ENCODE peak calls at places on chromosomes 1 and 21, in four cellular contexts. One of them, this sample, is unnamed.
A peak's percentile ranks its signal among the peaks of the same experiment; 100 is the strongest.

GRCh38 chr1:6459850-6460265 is 6.1 kb downstream of the TNFRSF25 start:
- DNase-seq in fibroblast of mammary gland: no peak
- DNase-seq in AG04450: no peak
- DNase-seq in left ventricle myocardium inferior: no peak
- DNase-seq in this sample: no peak

GRCh38 chr1:117038236-117038635 is 21.9 kb upstream of the TTF2 start:
- DNase-seq in AG04450: no peak
- DNase-seq in fibroblast of mammary gland: no peak
- DNase-seq in left ventricle myocardium inferior: no peak
- DNase-seq in this sample: no peak

GRCh38 chr1:119870917-119871486 is 25.3 kb downstream of the ADAM30 start:
- DNase-seq in AG04450: peak; percentile 50
- DNase-seq in fibroblast of mammary gland: peak; percentile 81
- DNase-seq in left ventricle myocardium inferior: peak; percentile 75
- DNase-seq in this sample: no peak

GRCh38 chr1:65467536-65467935 is 47.1 kb downstream of the LEPR start:
- DNase-seq in AG04450: no peak
- DNase-seq in fibroblast of mammary gland: no peak
- DNase-seq in left ventricle myocardium inferior: no peak
- DNase-seq in this sample: no peak

GRCh38 chr1:58465825-58466617 is 80.5 kb downstream of the OMA1 start:
- DNase-seq in AG04450: no peak
- DNase-seq in fibroblast of mammary gland: no peak
- DNase-seq in left ventricle myocardium inferior: no peak
- DNase-seq in this sample: no peak

GRCh38 chr1:25675729-25676476 is 59.3 kb downstream of the MAN1C1 start:
- DNase-seq in left ventricle myocardium inferior: no peak
- DNase-seq in AG04450: no peak
- DNase-seq in fibroblast of mammary gland: no peak
- DNase-seq in this sample: no peak

GRCh38 chr1:58116284-58116683 is 430.2 kb downstream of the OMA1 start:
- DNase-seq in left ventricle myocardium inferior: no peak
- DNase-seq in AG04450: no peak
- DNase-seq in fibroblast of mammary gland: no peak
- DNase-seq in this sample: no peak

GRCh38 chr1:240122639-240123604 is 31.2 kb downstream of the FMN2 start:
- DNase-seq in left ventricle myocardium inferior: no peak
- DNase-seq in fibroblast of mammary gland: no peak
- DNase-seq in AG04450: no peak
- DNase-seq in this sample: no peak

GRCh38 chr1:187267745-187268277 is 439.1 kb downstream of the PLA2G4A start:
- DNase-seq in left ventricle myocardium inferior: no peak
- DNase-seq in AG04450: no peak
- DNase-seq in fibroblast of mammary gland: no peak
- DNase-seq in this sample: no peak

GRCh38 chr1:180165096-180165495 is 10.4 kb downstream of the QSOX1 start:
- DNase-seq in left ventricle myocardium inferior: no peak
- DNase-seq in AG04450: no peak
- DNase-seq in fibroblast of mammary gland: no peak
- DNase-seq in this sample: no peak

GRCh38 chr1:91817506-91817905 is 68.4 kb downstream of the TGFBR3 start:
- DNase-seq in fibroblast of mammary gland: no peak
- DNase-seq in AG04450: no peak
- DNase-seq in left ventricle myocardium inferior: no peak
- DNase-seq in this sample: no peak

GRCh38 chr1:212207118-212207517 is 78.1 kb upstream of the PPP2R5A start:
- DNase-seq in fibroblast of mammary gland: no peak
- DNase-seq in AG04450: no peak
- DNase-seq in left ventricle myocardium inferior: no peak
- DNase-seq in this sample: no peak

GRCh38 chr1:153652795-153653507 is 5.6 kb upstream of the SNAPIN start:
- DNase-seq in left ventricle myocardium inferior: no peak
- DNase-seq in AG04450: no peak
- DNase-seq in fibroblast of mammary gland: peak; percentile 53
- DNase-seq in this sample: no peak

GRCh38 chr1:193794239-193794638 is 607.8 kb upstream of the B3GALT2 start:
- DNase-seq in fibroblast of mammary gland: no peak
- DNase-seq in left ventricle myocardium inferior: no peak
- DNase-seq in AG04450: no peak
- DNase-seq in this sample: no peak

GRCh38 chr1:11615109-11615508 is 39.1 kb downstream of the FBXO2 start:
- DNase-seq in left ventricle myocardium inferior: no peak
- DNase-seq in fibroblast of mammary gland: no peak
- DNase-seq in AG04450: no peak
- DNase-seq in this sample: no peak

GRCh38 chr21:36210779-36211659 is 54.4 kb downstream of the DOP1B start:
- DNase-seq in AG04450: no peak
- DNase-seq in left ventricle myocardium inferior: no peak
- DNase-seq in fibroblast of mammary gland: no peak
- DNase-seq in this sample: no peak

GRCh38 chr1:194447635-194448034 is 1261.2 kb upstream of the B3GALT2 start:
- DNase-seq in left ventricle myocardium inferior: no peak
- DNase-seq in fibroblast of mammary gland: no peak
- DNase-seq in AG04450: peak; percentile 8
- DNase-seq in this sample: peak; percentile 1

GRCh38 chr1:154191990-154192450 is at the start of gene TPM3:
- DNase-seq in fibroblast of mammary gland: no peak
- DNase-seq in left ventricle myocardium inferior: no peak
- DNase-seq in AG04450: no peak
- DNase-seq in this sample: no peak

GRCh38 chr1:19645544-19646252 is 1.6 kb downstream of the NBL1 start:
- DNase-seq in fibroblast of mammary gland: peak; percentile 38
- DNase-seq in AG04450: no peak
- DNase-seq in left ventricle myocardium inferior: no peak
- DNase-seq in this sample: no peak

GRCh38 chr1:246497331-246497915 is 9.7 kb downstream of the SMYD3 start:
- DNase-seq in AG04450: peak; percentile 39
- DNase-seq in fibroblast of mammary gland: peak; percentile 83
- DNase-seq in left ventricle myocardium inferior: no peak
- DNase-seq in this sample: peak; percentile 25

GRCh38 chr1:109113787-109114568 is at the start of gene ELAPOR1:
- DNase-seq in fibroblast of mammary gland: no peak
- DNase-seq in AG04450: no peak
- DNase-seq in left ventricle myocardium inferior: peak; percentile 33
- DNase-seq in this sample: no peak

GRCh38 chr1:56284933-56285332 is 294.4 kb downstream of the PLPP3 start:
- DNase-seq in fibroblast of mammary gland: peak; percentile 87
- DNase-seq in left ventricle myocardium inferior: no peak
- DNase-seq in AG04450: peak; percentile 32
- DNase-seq in this sample: peak; percentile 28

GRCh38 chr1:7444362-7444761 is 326.7 kb upstream of the VAMP3 start:
- DNase-seq in AG04450: no peak
- DNase-seq in fibroblast of mammary gland: no peak
- DNase-seq in left ventricle myocardium inferior: no peak
- DNase-seq in this sample: no peak

GRCh38 chr1:93617670-93618488 is 63.8 kb downstream of the BCAR3 start:
- DNase-seq in AG04450: no peak
- DNase-seq in fibroblast of mammary gland: no peak
- DNase-seq in left ventricle myocardium inferior: no peak
- DNase-seq in this sample: no peak

GRCh38 chr1:229637746-229638145 is 11.7 kb downstream of the URB2 start:
- DNase-seq in AG04450: no peak
- DNase-seq in fibroblast of mammary gland: no peak
- DNase-seq in left ventricle myocardium inferior: no peak
- DNase-seq in this sample: no peak

GRCh38 chr1:214666674-214667073 is 63.7 kb downstream of the CENPF start:
- DNase-seq in left ventricle myocardium inferior: no peak
- DNase-seq in AG04450: no peak
- DNase-seq in fibroblast of mammary gland: no peak
- DNase-seq in this sample: no peak

GRCh38 chr1:56064705-56065104 is 514.7 kb downstream of the PLPP3 start:
- DNase-seq in left ventricle myocardium inferior: no peak
- DNase-seq in AG04450: no peak
- DNase-seq in fibroblast of mammary gland: peak; percentile 58
- DNase-seq in this sample: no peak

GRCh38 chr1:234554478-234555311 is 55.3 kb downstream of the IRF2BP2 start:
- DNase-seq in AG04450: no peak
- DNase-seq in fibroblast of mammary gland: no peak
- DNase-seq in left ventricle myocardium inferior: no peak
- DNase-seq in this sample: no peak

GRCh38 chr1:7747605-7748004 is 23.5 kb upstream of the VAMP3 start:
- DNase-seq in fibroblast of mammary gland: no peak
- DNase-seq in left ventricle myocardium inferior: no peak
- DNase-seq in AG04450: no peak
- DNase-seq in this sample: no peak

GRCh38 chr1:42950146-42950480 is 8.6 kb downstream of the SLC2A1 start:
- DNase-seq in fibroblast of mammary gland: peak; percentile 47
- DNase-seq in AG04450: no peak
- DNase-seq in left ventricle myocardium inferior: no peak
- DNase-seq in this sample: no peak

GRCh38 chr1:155218854-155219591 is 10.5 kb downstream of the MTX1 start:
- DNase-seq in fibroblast of mammary gland: peak; percentile 76
- DNase-seq in AG04450: no peak
- DNase-seq in left ventricle myocardium inferior: no peak
- DNase-seq in this sample: no peak

GRCh38 chr1:111199881-111200801 is at the start of gene DENND2D:
- DNase-seq in fibroblast of mammary gland: no peak
- DNase-seq in AG04450: no peak
- DNase-seq in left ventricle myocardium inferior: peak; percentile 32
- DNase-seq in this sample: no peak

GRCh38 chr1:9384751-9385245 is 92.1 kb downstream of the SPSB1 start:
- DNase-seq in AG04450: no peak
- DNase-seq in fibroblast of mammary gland: no peak
- DNase-seq in left ventricle myocardium inferior: peak; percentile 70
- DNase-seq in this sample: no peak

GRCh38 chr1:230205719-230206198 is 138.7 kb downstream of the GALNT2 start:
- DNase-seq in fibroblast of mammary gland: peak; percentile 16
- DNase-seq in left ventricle myocardium inferior: no peak
- DNase-seq in AG04450: no peak
- DNase-seq in this sample: no peak

DNA sequence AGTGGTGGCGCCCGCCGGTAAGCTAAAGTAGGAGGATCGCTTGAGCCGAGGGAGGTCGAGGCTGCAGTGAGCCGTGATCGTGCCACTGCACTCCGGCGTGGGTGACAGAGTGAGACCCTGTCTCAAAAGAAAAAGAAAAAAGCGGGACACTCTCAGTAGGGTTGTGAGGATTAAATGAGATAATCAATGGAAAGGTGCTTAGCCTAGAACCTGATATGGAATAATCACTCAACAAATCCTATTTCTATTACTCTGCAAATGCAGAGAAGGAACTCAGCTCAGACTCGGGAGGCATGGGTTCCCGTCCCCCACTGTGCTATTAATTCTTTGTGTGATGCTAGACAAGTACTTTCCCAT is 541 bp upstream of the LUZP1 start:
- DNase-seq in left ventricle myocardium inferior: no peak
- DNase-seq in fibroblast of mammary gland: no peak
- DNase-seq in AG04450: no peak
- DNase-seq in this sample: no peak
- H3K4me3 ChIP-seq in left ventricle myocardium inferior: peak overlapping the region; percentile 96
- H3K4me3 ChIP-seq in fibroblast of mammary gland: peak overlapping the region; percentile 91
- H3K4me3 ChIP-seq in AG04450: no peak overlapping the region
- H3K4me3 ChIP-seq in this sample: peak overlapping the region; percentile 83

GRCh38 chr1:113976609-113977278 is 2.5 kb upstream of the OLFML3 start:
- DNase-seq in left ventricle myocardium inferior: no peak
- DNase-seq in AG04450: no peak
- DNase-seq in fibroblast of mammary gland: peak; percentile 60
- DNase-seq in this sample: peak; percentile 27
- H3K4me3 ChIP-seq in left ventricle myocardium inferior: no peak overlapping the region
- H3K4me3 ChIP-seq in AG04450: no peak overlapping the region
- H3K4me3 ChIP-seq in fibroblast of mammary gland: no peak overlapping the region
- H3K4me3 ChIP-seq in this sample: no peak overlapping the region

GRCh38 chr1:198794498-198794897 is 155.7 kb downstream of the PTPRC start:
- DNase-seq in fibroblast of mammary gland: peak; percentile 78
- DNase-seq in left ventricle myocardium inferior: no peak
- DNase-seq in AG04450: peak; percentile 39
- DNase-seq in this sample: peak; percentile 81

GRCh38 chr1:198797656-198798055 is 158.8 kb downstream of the PTPRC start:
- DNase-seq in left ventricle myocardium inferior: no peak
- DNase-seq in AG04450: no peak
- DNase-seq in fibroblast of mammary gland: no peak
- DNase-seq in this sample: no peak

DNA sequence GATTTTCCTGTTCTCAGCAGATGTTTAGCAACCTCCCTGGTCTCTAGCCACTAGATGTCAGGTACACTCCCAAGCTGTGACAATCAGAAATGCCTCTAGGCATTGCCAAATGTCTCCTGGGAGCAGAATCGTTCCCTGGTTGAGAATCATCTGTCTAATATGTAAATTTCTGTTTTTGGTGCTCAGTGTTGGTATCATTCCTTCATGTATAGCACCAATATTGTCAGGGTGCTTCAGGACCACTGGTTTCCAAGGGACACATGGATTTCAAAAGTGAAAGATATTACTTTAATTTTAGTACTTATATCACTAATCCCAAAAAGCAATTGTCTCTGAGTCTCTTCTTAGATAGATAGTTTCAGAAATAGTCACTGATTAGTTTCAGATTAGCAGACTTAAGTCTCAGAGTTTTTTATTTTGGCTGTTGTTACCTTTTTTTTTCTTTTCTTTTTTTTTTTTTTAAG is 160.1 kb downstream of the PTPRC start:
- DNase-seq in left ventricle myocardium inferior: no peak
- DNase-seq in AG04450: no peak
- DNase-seq in fibroblast of mammary gland: no peak
- DNase-seq in this sample: no peak
- H3K4me3 ChIP-seq in left ventricle myocardium inferior: no peak overlapping the region
- H3K4me3 ChIP-seq in AG04450: no peak overlapping the region
- H3K4me3 ChIP-seq in fibroblast of mammary gland: no peak overlapping the region
- H3K4me3 ChIP-seq in this sample: no peak overlapping the region

DNA sequence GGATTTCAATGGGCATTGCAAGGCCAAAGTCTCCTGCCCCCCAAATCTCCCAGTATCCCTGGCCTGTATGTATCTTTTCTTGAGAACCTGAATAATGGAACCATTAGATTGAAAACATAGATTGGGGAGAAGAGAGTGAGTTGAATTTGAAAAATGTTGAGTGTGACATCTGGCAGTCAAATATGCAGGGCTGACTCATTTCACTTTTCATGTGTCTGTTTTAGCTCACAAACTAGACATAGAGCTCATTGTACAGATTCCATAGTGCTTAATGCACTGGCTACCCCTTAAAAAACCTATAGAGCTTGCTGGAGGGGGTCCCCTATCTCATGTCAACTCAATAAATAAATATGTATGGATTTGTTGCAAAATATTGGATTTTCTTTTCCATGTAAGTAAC is 30.8 kb downstream of the DDR2 start:
- DNase-seq in AG04450: no peak
- DNase-seq in left ventricle myocardium inferior: no peak
- DNase-seq in fibroblast of mammary gland: peak; percentile 55
- DNase-seq in this sample: no peak
- H3K4me3 ChIP-seq in AG04450: no peak overlapping the region
- H3K4me3 ChIP-seq in left ventricle myocardium inferior: no peak overlapping the region
- H3K4me3 ChIP-seq in fibroblast of mammary gland: no peak overlapping the region
- H3K4me3 ChIP-seq in this sample: no peak overlapping the region